ENCODE peak calls at places on chromosomes 6 and 20, in seven cellular contexts. G is kidney, N is cardiac fibroblast, A is tibial artery, I is spleen, K is fibroblast of lung, L is cardiac muscle cell. Y is an unnamed sample.

GRCh38 chr6:128131566-128131965 is 230.7 kb upstream of the THEMIS start:
- DNase-seq in G (no peak), K (peak), N (peak), L (no peak), I (no peak), A (no peak), Y (no peak)

GRCh38 chr20:5080384-5080877 is 39.3 kb downstream of the PCNA start:
- DNase-seq in N (peak), G (peak), K (peak), I (peak), L (no peak), A (peak), Y (peak)

GRCh38 chr20:40630723-40631631 is 58.1 kb downstream of the MAFB start:
- DNase-seq in N (no peak), A (no peak), I (no peak), L (no peak), G (no peak), K (no peak), Y (no peak)

GRCh38 chr6:146408583-146408982 is 135.1 kb upstream of the RAB32 start:
- DNase-seq in N (no peak), L (no peak), I (no peak), A (no peak), K (no peak), G (no peak), Y (no peak)

GRCh38 chr6:147154454-147154853 is 49.8 kb upstream of the STXBP5 start:
- DNase-seq in N (peak), G (no peak), K (peak), A (no peak), L (no peak), I (no peak), Y (no peak)

GRCh38 chr6:87721311-87721710 is 19.3 kb upstream of the AKIRIN2 start:
- DNase-seq in K (peak), L (no peak), N (no peak), I (no peak), G (no peak), A (no peak), Y (no peak)

GRCh38 chr20:14744723-14745122 is 407.3 kb upstream of the FLRT3 start:
- DNase-seq in I (no peak), A (no peak), N (no peak), K (no peak), L (no peak), G (no peak), Y (no peak)

GRCh38 chr20:59955131-59955796 is 3.0 kb upstream of the CDH26 start:
- DNase-seq in G (no peak), L (no peak), A (no peak), N (no peak), I (no peak), K (no peak), Y (no peak)

GRCh38 chr6:53484409-53485280 is 60.3 kb downstream of the GCLC start:
- DNase-seq in L (peak), I (no peak), A (peak), K (peak), N (peak), G (no peak), Y (no peak)

DNA sequence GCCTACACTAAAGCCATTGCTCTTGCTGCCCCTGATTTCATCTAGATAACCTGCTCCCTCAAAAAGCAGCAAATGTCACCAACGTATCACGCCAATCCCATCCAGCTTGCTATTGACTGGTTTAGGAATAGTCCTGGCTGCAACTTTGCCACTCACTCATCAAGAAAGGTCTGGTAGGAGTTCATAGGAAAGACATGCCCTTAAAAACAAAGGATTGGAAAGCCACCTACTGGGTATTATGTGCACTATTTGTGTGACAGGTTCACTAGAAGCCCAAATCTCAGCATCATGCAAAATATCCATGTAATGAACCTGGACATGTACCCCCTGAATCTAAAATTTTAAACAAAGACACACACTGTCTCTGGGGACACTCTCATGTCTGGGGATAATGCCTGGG is 170.4 kb upstream of the COL21A1 start:
- DNase-seq in N (no peak), A (no peak), G (no peak), I (no peak), K (no peak), L (no peak), Y (no peak)
- TF ChIP-seq CTCF in N (no peak), A (no peak), G (no peak), I (no peak), K (no peak), L (no peak), Y (no peak)

GRCh38 chr6:110183292-110183691 is 3.1 kb downstream of the CDC40 start:
- DNase-seq in G (no peak), K (no peak), L (no peak), A (no peak), I (no peak), N (no peak), Y (no peak)

GRCh38 chr6:110180228-110181008 is at the start of gene CDC40:
- DNase-seq in A (peak), I (peak), K (no peak), L (peak), G (peak), N (no peak), Y (peak)

GRCh38 chr6:110179406-110180227 is at the start of gene WASF1:
- DNase-seq in L (peak), I (peak), K (peak), N (peak), G (peak), A (peak), Y (peak)

GRCh38 chr6:110181131-110182027 is 1.2 kb downstream of the CDC40 start:
- DNase-seq in A (no peak), I (no peak), N (peak), G (no peak), K (no peak), L (no peak), Y (no peak)

GRCh38 chr6:110178626-110179405 is 654 bp downstream of the WASF1 start:
- DNase-seq in A (peak), G (peak), N (peak), K (peak), L (peak), I (peak), Y (peak)
- TF ChIP-seq CTCF in A (peak), G (peak), N (peak), K (peak), L (peak), I (peak), Y (no peak)

DNA sequence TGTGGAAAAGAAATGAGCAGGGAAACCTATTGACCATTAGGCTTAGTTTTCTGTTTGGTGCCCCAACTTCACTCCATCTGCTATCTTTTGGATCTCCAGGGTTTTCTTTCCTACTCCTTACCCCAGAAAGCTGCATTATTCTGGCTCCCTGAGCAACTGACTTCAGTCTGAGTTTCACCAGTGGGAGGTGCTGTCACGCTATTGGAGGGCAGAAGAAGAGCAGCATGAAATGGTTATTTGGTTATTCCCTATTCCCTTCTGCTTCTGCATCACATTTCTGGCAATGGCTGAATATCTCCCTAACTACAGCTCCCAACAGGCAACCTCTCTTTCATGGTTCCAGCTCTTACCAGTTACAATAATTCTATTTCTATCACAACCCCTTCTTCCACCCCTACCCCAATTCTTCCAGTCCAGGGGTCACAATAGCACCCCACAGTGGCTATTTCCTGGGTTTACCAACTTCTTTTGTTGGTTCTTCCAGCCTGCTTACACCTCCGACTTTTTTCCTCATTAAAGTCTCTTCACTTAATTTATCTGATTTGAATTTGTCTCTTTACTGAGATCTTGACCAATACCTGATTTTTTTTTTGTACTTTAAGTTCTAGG is 311.5 kb downstream of the PLCB1 start:
- DNase-seq in N (no peak), I (no peak), L (no peak), K (no peak), A (no peak), G (no peak), Y (no peak)
- TF ChIP-seq CTCF in N (no peak), I (no peak), L (no peak), K (no peak), A (no peak), G (no peak), Y (no peak)

GRCh38 chr6:52391599-52391998 is 28.5 kb upstream of the EFHC1 start:
- DNase-seq in K (no peak), A (no peak), I (no peak), N (no peak), G (no peak), L (no peak), Y (no peak)

GRCh38 chr6:52393780-52394179 is 26.4 kb upstream of the EFHC1 start:
- DNase-seq in I (no peak), A (no peak), K (no peak), G (no peak), N (no peak), L (no peak), Y (no peak)

GRCh38 chr6:52392944-52393343 is 27.2 kb upstream of the EFHC1 start:
- DNase-seq in L (no peak), A (no peak), N (peak), K (peak), G (no peak), I (no peak), Y (no peak)

GRCh38 chr6:52390361-52390727 is 28.4 kb downstream of the PAQR8 start:
- DNase-seq in A (no peak), N (peak), I (no peak), K (peak), L (no peak), G (no peak), Y (no peak)

GRCh38 chr6:52394251-52394666 is 25.9 kb upstream of the EFHC1 start:
- DNase-seq in K (no peak), L (no peak), I (no peak), G (no peak), N (no peak), A (no peak), Y (no peak)
- TF ChIP-seq CTCF in K (no peak), L (no peak), I (no peak), G (no peak), N (no peak), A (no peak), Y (no peak)

Y was measured in activated B cell treated with CpG ODN at 0.5 μM for 24 hours.